ENCODE peak calls at places on chromosomes 16 and 17, in six cellular contexts. C is transverse colon, D is tibial nerve, G is sigmoid colon, I is suprapubic skin, O is upper lobe of left lung. W is an unnamed sample.

GRCh38 chr16:55982597-55982996 is 107.4 kb upstream of the CES5A start:
- DNase-seq in G (no peak), O (no peak), I (no peak), C (no peak), D (no peak), W (no peak)

GRCh38 chr16:22077700-22078313 is 14.5 kb upstream of the VWA3A start:
- DNase-seq in G (no peak), D (peak; percentile 50), O (peak; percentile 41), C (peak; percentile 69), I (no peak), W (peak; percentile 61)

GRCh38 chr16:19245326-19245925 is 40.1 kb upstream of the CLEC19A start:
- DNase-seq in I (no peak), G (no peak), C (peak; percentile 15), O (no peak), D (no peak), W (no peak)

GRCh38 chr16:1509307-1510221 is 16.4 kb downstream of the TELO2 start:
- DNase-seq in O (peak; percentile 43), C (no peak), D (no peak), G (no peak), I (no peak), W (no peak)

GRCh38 chr17:48110722-48111121 is 3.2 kb downstream of the SNX11 start:
- DNase-seq in G (no peak), C (no peak), O (no peak), I (no peak), D (no peak), W (no peak)

GRCh38 chr16:26569793-26570192 is 496.9 kb upstream of the C16orf82 start:
- DNase-seq in G (no peak), D (no peak), I (no peak), O (no peak), C (no peak), W (peak; percentile 20)

GRCh38 chr16:1828645-1829410 is 1.8 kb downstream of the FAHD1 start:
- DNase-seq in D (no peak), G (no peak), I (no peak), C (no peak), O (no peak), W (no peak)

GRCh38 chr17:17151962-17152361 is 54.2 kb downstream of the PLD6 start:
- DNase-seq in D (peak; percentile 75), I (peak; percentile 85), O (peak; percentile 69), G (peak; percentile 96), C (peak; percentile 63), W (peak; percentile 81)

GRCh38 chr17:57902800-57903759 is 52.1 kb downstream of the CUEDC1 start:
- DNase-seq in I (peak; percentile 92), C (peak; percentile 80), O (peak; percentile 98), G (peak; percentile 94), D (peak; percentile 63), W (peak; percentile 99)

GRCh38 chr17:38789185-38789584 is 10.2 kb downstream of the PIP4K2B start:
- DNase-seq in I (no peak), O (no peak), D (no peak), C (no peak), G (no peak), W (no peak)

GRCh38 chr17:74833501-74834361 is 26.0 kb downstream of the GRIN2C start:
- DNase-seq in G (no peak), I (no peak), O (no peak), C (peak; percentile 23), D (no peak), W (no peak)

GRCh38 chr16:86065711-86066110 is 166.7 kb downstream of the IRF8 start:
- DNase-seq in C (no peak), O (no peak), I (no peak), D (no peak), G (no peak), W (no peak)

GRCh38 chr17:10198509-10199249 is at the start of gene GAS7:
- DNase-seq in D (peak; percentile 43), G (peak; percentile 84), O (peak; percentile 53), I (peak; percentile 88), C (peak; percentile 41), W (peak; percentile 61)

GRCh38 chr17:64506201-64506575 is at the start of gene DDX5:
- DNase-seq in O (peak; percentile 99), C (peak; percentile 99), G (peak; percentile 99), D (peak; percentile 93), I (peak; percentile 99), W (peak; percentile 99)

GRCh38 chr16:83002351-83003334 is 375.9 kb downstream of the CDH13 start:
- DNase-seq in O (no peak), I (no peak), C (no peak), G (no peak), D (no peak), W (no peak)

DNA sequence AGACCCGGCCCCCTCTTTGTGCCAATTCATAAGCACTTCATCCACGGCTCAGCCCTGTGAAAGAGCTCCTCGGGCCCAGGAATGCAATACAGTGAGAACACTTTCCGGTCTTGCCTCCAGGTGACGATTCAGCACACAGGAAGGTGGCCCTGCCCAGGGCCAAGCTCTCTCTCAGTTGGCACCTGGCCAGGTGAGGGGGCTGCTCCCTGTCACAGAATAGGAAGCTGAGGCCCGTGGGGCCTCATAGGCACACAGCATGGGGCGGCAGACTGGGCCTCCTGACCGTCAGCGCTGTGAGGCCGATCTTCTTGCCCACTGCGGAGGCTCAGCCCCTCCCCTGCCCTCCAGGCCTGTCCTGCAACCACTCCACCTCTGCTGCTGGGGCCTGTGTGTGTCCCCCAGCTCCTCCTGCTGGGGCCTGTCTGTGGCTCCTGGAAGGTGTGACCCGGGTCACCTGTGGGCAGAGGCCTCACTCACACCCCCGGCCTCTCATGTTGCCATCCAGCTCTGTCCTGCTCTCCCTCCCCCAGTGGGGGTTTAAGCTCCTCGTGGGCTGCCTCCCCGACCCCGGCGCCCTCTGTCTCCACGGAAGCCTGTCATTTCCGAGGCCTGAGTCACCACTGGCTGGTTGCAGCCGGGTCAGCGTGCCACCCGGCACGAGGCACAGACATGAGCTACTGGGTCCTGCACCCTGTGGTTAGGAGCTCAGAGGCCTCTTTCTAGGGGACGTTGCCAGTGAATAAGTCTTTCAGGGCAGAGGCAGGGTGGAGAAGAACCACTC is 114.4 kb downstream of the SEC14L1 start:
- DNase-seq in C (no peak), O (peak; percentile 75), I (no peak), D (no peak), G (no peak), W (peak; percentile 87)
- TF ChIP-seq EP300 in C (no peak), O (no peak), I (no peak), D (peak; percentile 39), G (no peak), W (peak; percentile 52)

DNA sequence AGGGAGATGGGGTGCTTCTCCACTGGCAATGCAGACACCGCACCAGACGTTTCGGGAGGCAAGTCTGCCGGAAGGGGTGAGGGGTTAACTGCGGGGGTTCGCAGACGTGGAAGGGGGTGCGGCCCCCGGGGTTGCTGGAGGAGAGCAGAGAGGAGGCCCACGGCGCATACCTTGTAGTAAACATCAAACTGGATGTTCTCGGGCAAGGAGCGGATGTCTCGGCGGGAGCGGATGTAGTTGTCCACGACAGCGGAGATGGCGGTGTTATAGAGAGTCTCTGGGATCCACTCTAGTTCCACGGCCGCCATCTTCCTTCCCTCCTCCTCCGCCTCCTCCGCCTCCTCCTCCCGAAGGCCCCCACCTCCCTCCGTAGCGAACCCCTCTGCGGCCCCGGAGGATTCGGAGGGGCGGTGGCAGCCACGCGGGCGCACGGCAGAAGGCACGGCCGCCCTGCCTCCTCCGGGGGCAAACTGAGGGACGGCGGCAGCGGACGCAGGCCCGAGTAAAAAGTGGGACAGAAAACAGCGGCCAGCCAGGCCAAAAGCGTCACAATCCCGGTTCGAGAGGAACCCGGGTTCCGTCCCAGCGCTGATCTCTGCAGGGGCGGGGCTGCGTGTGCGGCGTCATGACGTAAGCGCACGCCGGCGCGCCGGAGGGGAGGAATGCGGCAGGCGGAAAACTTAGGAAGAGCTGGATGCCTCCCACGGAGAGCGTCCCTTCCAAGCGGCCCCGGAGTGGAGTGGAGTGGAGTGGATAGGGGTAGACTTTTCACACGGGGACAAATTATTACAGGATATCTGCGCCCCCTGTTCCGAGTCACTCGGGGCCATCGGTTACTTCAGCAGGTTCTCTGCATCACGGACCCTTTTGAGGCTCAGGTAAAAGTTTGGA is at the start of gene APPBP2:
- DNase-seq in O (peak; percentile 91), D (peak; percentile 82), I (peak; percentile 91), G (peak; percentile 94), C (peak; percentile 88), W (peak; percentile 93)
- TF ChIP-seq POLR2A in O (peak; percentile 85), D (peak; percentile 89), I (peak; percentile 80), G (peak; percentile 73), C (peak; percentile 89), W (peak; percentile 96)

GRCh38 chr17:73068322-73069153 is 23.9 kb downstream of the SLC39A11 start:
- DNase-seq in O (no peak), I (no peak), D (no peak), C (no peak), G (no peak), W (peak; percentile 42)
- TF ChIP-seq EP300 in O (no peak), I (no peak), D (no peak), C (no peak), G (no peak), W (no peak)

GRCh38 chr17:44223574-44224046 is 4.1 kb upstream of the UBTF start:
- DNase-seq in C (peak; percentile 62), G (no peak), D (no peak), O (no peak), I (peak; percentile 68), W (no peak)

GRCh38 chr17:44221072-44221861 is 1.8 kb upstream of the UBTF start:
- DNase-seq in G (peak; percentile 90), D (peak; percentile 55), O (peak; percentile 69), C (peak; percentile 79), I (peak; percentile 89), W (peak; percentile 85)

GRCh38 chr17:44221862-44222111 is 2.3 kb upstream of the UBTF start:
- DNase-seq in I (peak; percentile 72), D (no peak), G (no peak), C (no peak), O (no peak), W (no peak)

GRCh38 chr17:44220211-44221071 is 966 bp upstream of the UBTF start:
- DNase-seq in C (peak; percentile 42), D (no peak), G (peak; percentile 77), O (no peak), I (peak; percentile 75), W (peak; percentile 64)

GRCh38 chr17:44222112-44222869 is 2.8 kb upstream of the UBTF start:
- DNase-seq in D (peak; percentile 67), G (peak; percentile 95), I (peak; percentile 83), C (peak; percentile 83), O (peak; percentile 88), W (peak; percentile 87)
- TF ChIP-seq POLR2A in D (peak; percentile 35), G (peak; percentile 44), I (no peak), C (peak; percentile 51), O (peak; percentile 27), W (peak; percentile 43)

DNA sequence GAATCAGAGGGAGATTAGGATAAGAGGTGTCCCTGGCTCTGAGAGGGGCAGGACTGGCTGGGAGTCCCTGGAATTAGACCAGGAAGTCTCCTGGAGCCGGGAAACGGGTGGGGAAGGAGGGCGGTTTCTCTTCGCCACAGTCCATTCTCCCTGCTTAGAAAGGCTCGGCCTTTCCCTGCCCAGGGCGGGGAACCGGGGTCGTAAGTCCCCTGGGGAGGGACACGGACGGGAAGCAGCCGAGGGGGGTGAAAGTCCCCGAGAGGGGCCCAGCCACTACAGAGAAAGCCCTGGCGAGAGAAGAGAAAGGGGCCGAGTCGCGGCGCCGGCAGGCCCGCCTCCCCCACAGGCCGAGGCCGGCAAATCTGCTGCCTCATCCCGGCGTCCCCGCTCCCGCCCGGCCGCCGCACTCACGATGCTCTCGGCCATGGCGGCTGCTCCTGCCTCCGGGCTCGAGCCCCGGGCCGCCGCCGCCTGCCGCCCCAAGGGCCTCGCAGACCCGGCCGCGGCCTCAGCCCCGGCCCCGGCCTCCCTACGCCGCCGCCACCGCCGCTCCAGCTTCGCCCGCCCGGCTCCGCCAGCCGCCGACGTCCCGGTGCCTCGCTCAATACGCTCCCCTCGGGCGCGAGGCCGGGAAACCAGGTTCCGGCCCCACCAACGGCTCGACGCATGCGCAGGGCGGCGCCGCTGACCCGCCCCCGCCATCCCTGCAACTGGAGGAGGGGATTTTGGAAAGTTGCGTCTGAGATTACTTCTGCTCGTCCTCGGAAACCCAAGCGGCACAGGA is at the start of the genes NPLOC4 and TSPAN10:
- DNase-seq in G (peak; percentile 94), I (peak; percentile 90), C (peak; percentile 88), D (peak; percentile 65), O (peak; percentile 88), W (peak; percentile 91)
- TF ChIP-seq EP300 in G (no peak), I (no peak), C (no peak), D (peak; percentile 61), O (peak; percentile 73), W (no peak)